ENCODE peak calls at places on chromosomes 2 and 18, in seven cellular contexts. Y, F, W, H, R, S and N are unnamed samples.

GRCh38 chr18:5890261-5890605 is 5.1 kb downstream of the TMEM200C start:
- DNase-seq in R (peak), Y (no peak), W (no peak), F (no peak), S (no peak), H (no peak), N (no peak)

GRCh38 chr2:55718165-55719008 is 24.7 kb upstream of the PNPT1 start:
- DNase-seq in S (peak), F (peak), H (peak), W (peak), Y (peak), R (peak), N (peak)

GRCh38 chr18:78649421-78649820 is 330.2 kb upstream of the SALL3 start:
- DNase-seq in R (no peak), H (no peak), Y (no peak), F (no peak), S (no peak), W (no peak), N (no peak)

GRCh38 chr2:240259201-240259923 is 118.9 kb upstream of the OTOS start:
- DNase-seq in H (no peak), R (no peak), F (no peak), W (peak), Y (no peak), S (no peak), N (no peak)

GRCh38 chr2:239502430-239503221 is 101.8 kb upstream of the HDAC4 start:
- DNase-seq in R (no peak), S (no peak), F (no peak), Y (no peak), H (no peak), W (no peak), N (no peak)

GRCh38 chr2:27307545-27308358 is 493 bp downstream of the UCN start:
- DNase-seq in Y (no peak), W (peak), H (no peak), R (no peak), S (no peak), F (no peak), N (no peak)

GRCh38 chr18:31791817-31792579 is 31.3 kb upstream of the SLC25A52 start:
- DNase-seq in F (no peak), S (peak), R (no peak), Y (no peak), W (no peak), H (no peak), N (peak)

GRCh38 chr18:74541703-74542555 is 7.6 kb downstream of the CNDP1 start:
- DNase-seq in Y (no peak), W (no peak), R (peak), S (no peak), F (no peak), H (no peak), N (no peak)

GRCh38 chr2:120769787-120770120 is 34.1 kb downstream of the GLI2 start:
- DNase-seq in H (no peak), F (no peak), Y (no peak), S (no peak), W (no peak), R (no peak), N (no peak)

GRCh38 chr2:65276604-65277003 is 49.0 kb downstream of the ACTR2 start:
- DNase-seq in W (no peak), Y (no peak), R (no peak), S (no peak), H (no peak), F (no peak), N (no peak)

GRCh38 chr18:70415823-70416488 is 127.1 kb downstream of the SOCS6 start:
- DNase-seq in R (no peak), F (peak), S (no peak), W (no peak), H (no peak), Y (no peak), N (no peak)

GRCh38 chr2:45712538-45712937 is 61.1 kb downstream of the PRKCE start:
- DNase-seq in Y (no peak), F (no peak), W (no peak), R (no peak), S (no peak), H (no peak), N (peak)

GRCh38 chr2:217756375-217757107 is 246.3 kb downstream of the TNS1 start:
- DNase-seq in Y (peak), H (peak), F (peak), S (no peak), W (peak), R (peak), N (peak)

GRCh38 chr2:96663177-96663576 is 20.6 kb downstream of the FER1L5 start:
- DNase-seq in S (no peak), R (no peak), F (no peak), W (no peak), H (no peak), Y (no peak), N (no peak)

GRCh38 chr2:96664366-96664765 is 21.8 kb downstream of the FER1L5 start:
- DNase-seq in H (no peak), Y (no peak), R (no peak), W (no peak), S (no peak), F (no peak), N (no peak)

GRCh38 chr2:96663829-96664228 is 21.3 kb downstream of the FER1L5 start:
- DNase-seq in H (no peak), S (no peak), Y (no peak), R (no peak), W (no peak), F (no peak), N (no peak)

GRCh38 chr2:96662360-96662759 is 19.8 kb downstream of the FER1L5 start:
- DNase-seq in Y (no peak), F (no peak), R (no peak), S (no peak), H (no peak), W (no peak), N (no peak)

GRCh38 chr2:96665083-96665569 is 22.6 kb downstream of the FER1L5 start:
- DNase-seq in W (no peak), Y (no peak), F (peak), S (no peak), H (no peak), R (peak), N (peak)
- TF ChIP-seq JUND in W (peak), Y (peak), F (peak), S (no peak), H (no peak), R (no peak), N (peak)

DNA sequence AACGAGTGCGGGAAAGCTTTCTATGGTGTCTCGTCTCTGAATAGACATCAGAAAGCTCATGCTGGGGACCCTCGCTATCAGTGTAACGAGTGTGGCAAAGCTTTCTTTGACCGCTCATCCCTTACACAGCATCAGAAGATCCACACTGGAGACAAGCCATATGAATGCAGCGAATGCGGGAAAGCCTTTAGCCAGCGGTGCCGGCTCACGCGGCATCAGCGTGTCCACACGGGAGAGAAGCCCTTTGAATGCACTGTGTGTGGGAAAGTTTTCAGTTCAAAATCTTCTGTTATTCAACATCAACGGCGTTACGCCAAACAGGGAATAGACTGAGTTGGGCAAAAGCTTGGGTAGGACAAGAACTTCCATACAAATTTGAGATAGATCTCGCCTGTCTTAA is 16.2 kb downstream of the ZNF2 start:
- DNase-seq in R (no peak), S (no peak), Y (no peak), F (no peak), W (no peak), H (no peak), N (no peak)
- TF ChIP-seq JUND in R (no peak), S (no peak), Y (no peak), F (no peak), W (no peak), H (no peak), N (no peak)

DNA sequence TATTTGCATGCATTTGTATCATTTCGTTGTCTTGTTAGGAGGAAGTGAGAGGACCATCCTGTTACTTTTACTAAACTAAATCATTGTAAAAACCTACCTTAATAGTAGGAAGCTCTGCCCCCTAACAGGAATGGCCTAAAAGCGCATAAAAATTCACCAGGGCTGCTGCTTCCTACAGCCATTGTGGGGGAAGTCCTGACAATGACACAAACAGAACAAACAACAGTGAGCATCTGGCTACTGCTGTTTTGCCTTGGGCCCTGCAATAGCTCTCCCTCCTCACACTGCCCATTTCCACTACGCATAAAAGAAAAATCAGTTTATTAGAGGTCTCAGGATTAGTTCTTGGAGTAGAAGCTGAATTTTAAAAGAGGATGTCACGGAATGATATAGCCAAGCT is 35.3 kb downstream of the ANKAR start:
- DNase-seq in W (peak), S (no peak), R (no peak), F (no peak), Y (no peak), H (no peak), N (no peak)
- TF ChIP-seq JUND in W (no peak), S (no peak), R (no peak), F (no peak), Y (no peak), H (no peak), N (no peak)

GRCh38 chr2:156466739-156467405 is 30.7 kb downstream of the GPD2 start:
- DNase-seq in H (no peak), S (no peak), Y (no peak), W (no peak), R (no peak), F (no peak), N (no peak)
- TF ChIP-seq JUND in H (no peak), S (no peak), Y (no peak), W (no peak), R (no peak), F (no peak), N (no peak)

GRCh38 chr2:28668880-28669279 is 82.8 kb upstream of the PPP1CB start:
- DNase-seq in H (no peak), S (no peak), R (no peak), F (no peak), Y (no peak), W (no peak), N (no peak)
- TF ChIP-seq JUND in H (no peak), S (no peak), R (no peak), F (no peak), Y (no peak), W (no peak), N (no peak)

DNA sequence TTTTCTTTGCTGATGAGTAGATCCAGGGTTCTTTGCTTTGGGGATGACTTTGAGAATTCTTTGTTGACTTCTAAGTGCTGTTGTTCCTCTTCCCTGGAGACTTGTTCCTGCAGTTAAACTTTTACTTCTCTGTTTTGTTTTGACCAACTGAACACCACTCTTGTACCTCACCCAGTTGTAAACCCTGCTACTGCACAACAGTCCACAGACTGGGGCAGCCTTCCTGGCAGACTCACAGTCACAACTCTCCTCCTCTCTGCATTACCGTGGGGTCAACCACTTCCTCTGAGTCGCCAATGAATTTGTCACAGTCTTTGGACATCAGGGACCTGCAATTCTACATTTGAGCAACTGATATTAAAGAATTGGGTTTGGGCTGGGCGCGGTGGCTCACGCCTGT is 3.8 kb upstream of the SLC8A1 start:
- DNase-seq in F (no peak), Y (no peak), R (no peak), W (no peak), H (no peak), S (no peak), N (no peak)
- TF ChIP-seq JUND in F (no peak), Y (no peak), R (no peak), W (no peak), H (no peak), S (no peak), N (no peak)

GRCh38 chr2:159860611-159861010 is 62.6 kb upstream of the CD302 start:
- DNase-seq in H (no peak), F (no peak), W (no peak), Y (no peak), R (no peak), S (no peak), N (no peak)
- TF ChIP-seq JUND in H (no peak), F (no peak), W (no peak), Y (no peak), R (no peak), S (no peak), N (no peak)

GRCh38 chr2:174925046-174925784 is 80.0 kb downstream of the CHN1 start:
- DNase-seq in R (no peak), W (no peak), Y (no peak), H (no peak), F (no peak), S (no peak), N (no peak)

GRCh38 chr2:174919886-174920595 is 85.1 kb downstream of the CHN1 start:
- DNase-seq in S (no peak), F (no peak), H (no peak), R (no peak), Y (no peak), W (no peak), N (no peak)

GRCh38 chr2:174918886-174919526 is 86.2 kb downstream of the CHN1 start:
- DNase-seq in Y (no peak), F (no peak), H (no peak), W (no peak), S (no peak), R (no peak), N (no peak)

GRCh38 chr2:174929786-174930185 is 75.4 kb downstream of the CHN1 start:
- DNase-seq in F (no peak), H (no peak), S (no peak), Y (no peak), W (no peak), R (no peak), N (no peak)

GRCh38 chr2:174924061-174924693 is 81.0 kb downstream of the CHN1 start:
- DNase-seq in H (no peak), R (no peak), W (no peak), Y (no peak), F (no peak), S (no peak), N (no peak)
- TF ChIP-seq JUND in H (no peak), R (no peak), W (no peak), Y (no peak), F (no peak), S (no peak), N (no peak)

DNA sequence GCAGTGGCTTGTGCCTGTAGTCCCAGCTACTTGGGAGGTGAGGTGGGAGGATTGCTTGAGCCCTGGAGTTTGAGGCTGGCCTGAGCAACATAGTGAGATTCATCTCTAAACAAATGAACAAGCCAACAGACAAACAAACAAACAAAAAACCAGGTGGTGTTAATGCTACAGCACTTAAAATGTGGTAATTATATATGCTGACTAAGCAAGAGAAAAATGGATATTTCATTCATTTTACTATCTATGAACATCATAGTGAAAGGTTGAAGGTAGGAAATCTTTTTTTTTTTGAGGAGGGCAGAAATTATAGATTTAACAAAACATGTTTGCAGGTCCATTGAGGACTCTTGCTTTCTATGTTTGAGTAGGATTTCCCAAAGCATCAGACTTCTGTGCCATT is 42.2 kb upstream of the THOC1 start:
- DNase-seq in R (no peak), F (no peak), S (no peak), W (no peak), H (no peak), Y (no peak), N (no peak)
- TF ChIP-seq JUND in R (no peak), F (no peak), S (no peak), W (no peak), H (no peak), Y (no peak), N (no peak)